ENCODE peak calls at places on chromosomes 11 and 22, in six cellular contexts. J is CD8-positive, alpha-beta T cell; K is PC-3; E is stomach; V is glutamatergic neuron; L is CD4-positive, alpha-beta T cell. G is an unnamed sample.

GRCh38 chr11:107591098-107591445 is at the start of gene ELMOD1:
- DNase-seq in J (no peak), K (peak; percentile 45), E (no peak), V (peak; percentile 83), L (no peak), G (peak; percentile 74)

GRCh38 chr11:8826145-8826786 is 84.7 kb upstream of the AKIP1 start:
- DNase-seq in J (no peak), K (peak; percentile 36), E (no peak), V (peak; percentile 60), L (no peak), G (peak; percentile 29)

GRCh38 chr11:45079943-45080719 is 66.3 kb upstream of the PRDM11 start:
- DNase-seq in J (peak; percentile 71), K (no peak), E (peak; percentile 35), V (no peak), L (peak; percentile 40), G (no peak)

GRCh38 chr11:118907051-118907748 is 18.5 kb downstream of the BCL9L start:
- DNase-seq in J (peak; percentile 79), K (peak; percentile 96), E (peak; percentile 92), V (peak; percentile 89), L (peak; percentile 89), G (peak; percentile 92)

GRCh38 chr11:68040121-68040956 is 1.5 kb downstream of the TCIRG1 start:
- DNase-seq in J (peak; percentile 52), K (peak; percentile 73), E (peak; percentile 75), V (peak; percentile 72), L (peak; percentile 31), G (peak; percentile 71)

GRCh38 chr22:45511847-45512261 is 9.2 kb downstream of the FBLN1 start:
- DNase-seq in J (no peak), K (no peak), E (peak; percentile 43), V (peak; percentile 39), L (no peak), G (no peak)

GRCh38 chr11:46666516-46666915 is 33.9 kb downstream of the ARHGAP1 start:
- DNase-seq in J (no peak), K (no peak), E (no peak), V (peak; percentile 46), L (no peak), G (no peak)

GRCh38 chr22:23215294-23216204 is 35.2 kb downstream of the BCR start:
- DNase-seq in J (no peak), K (peak; percentile 46), E (peak; percentile 66), V (no peak), L (no peak), G (no peak)

GRCh38 chr22:31082606-31083376 is 1.7 kb downstream of the SMTN start:
- DNase-seq in J (peak; percentile 71), K (peak; percentile 56), E (peak; percentile 69), V (peak; percentile 64), L (no peak), G (no peak)

GRCh38 chr11:74253361-74253760 is 58.1 kb downstream of the P4HA3 start:
- DNase-seq in J (no peak), K (no peak), E (no peak), V (no peak), L (no peak), G (no peak)
- TF ChIP-seq CTCF in J (no peak), K (no peak), E (no peak), V (no peak), L (no peak), G (no peak)

DNA sequence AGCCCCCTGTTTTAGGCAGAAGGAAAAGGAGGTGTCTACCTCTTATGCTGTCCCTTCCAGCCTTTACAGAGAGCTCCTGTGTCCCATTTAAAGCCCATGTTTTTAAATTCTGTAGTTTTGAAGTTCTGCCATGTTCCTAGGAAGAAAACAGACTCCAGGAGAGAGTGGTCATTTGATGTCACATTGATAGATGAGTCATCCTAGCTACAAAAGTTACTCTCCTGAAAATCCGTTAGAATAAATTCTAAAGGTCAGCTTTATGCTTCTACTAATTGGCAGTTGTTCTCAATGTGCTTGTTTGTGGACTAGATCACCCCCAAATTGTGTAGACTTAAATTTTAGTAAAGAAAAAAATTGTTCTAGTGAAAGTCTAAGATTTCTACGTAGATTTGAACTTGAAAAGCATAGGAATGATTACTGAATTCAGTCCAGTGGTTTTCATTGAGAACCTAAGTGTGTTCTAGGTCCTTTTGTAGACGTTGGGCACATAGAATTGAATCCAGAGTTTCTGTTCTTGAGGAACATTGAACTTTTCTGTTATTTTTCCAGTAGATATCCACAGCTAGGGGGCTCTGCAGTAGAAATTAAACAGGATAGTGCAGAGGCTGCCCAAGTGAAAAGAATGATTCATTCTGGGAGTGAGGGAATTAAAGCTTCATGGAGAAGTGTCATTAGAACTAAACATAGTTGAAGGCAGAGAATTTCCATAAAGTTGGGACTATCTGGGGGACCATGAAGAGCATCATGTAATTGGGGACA is 140.6 kb upstream of the RASSF10 start:
- DNase-seq in J (no peak), K (peak; percentile 25), E (no peak), V (no peak), L (no peak), G (no peak)
- TF ChIP-seq CTCF in J (no peak), K (peak; percentile 56), E (peak; percentile 8), V (no peak), L (no peak), G (peak; percentile 40)

GRCh38 chr11:126267650-126268049 is 1.0 kb downstream of the SRPRA start:
- DNase-seq in J (no peak), K (no peak), E (peak; percentile 90), V (no peak), L (no peak), G (no peak)

GRCh38 chr11:126268361-126268707 is 361 bp downstream of the SRPRA start:
- DNase-seq in J (no peak), K (no peak), E (no peak), V (no peak), L (no peak), G (no peak)

GRCh38 chr11:126265801-126266200 is 2.9 kb downstream of the SRPRA start:
- DNase-seq in J (no peak), K (peak; percentile 14), E (no peak), V (no peak), L (no peak), G (no peak)

GRCh38 chr11:126263489-126263888 is 5.2 kb downstream of the SRPRA start:
- DNase-seq in J (no peak), K (no peak), E (no peak), V (no peak), L (no peak), G (no peak)

GRCh38 chr11:126268708-126269579 is at the start of the genes FOXRED1 and SRPRA:
- DNase-seq in J (peak; percentile 100), K (peak; percentile 100), E (peak; percentile 100), V (peak; percentile 100), L (peak; percentile 99), G (peak; percentile 100)
- TF ChIP-seq CTCF in J (no peak), K (no peak), E (no peak), V (no peak), L (no peak), G (no peak)

DNA sequence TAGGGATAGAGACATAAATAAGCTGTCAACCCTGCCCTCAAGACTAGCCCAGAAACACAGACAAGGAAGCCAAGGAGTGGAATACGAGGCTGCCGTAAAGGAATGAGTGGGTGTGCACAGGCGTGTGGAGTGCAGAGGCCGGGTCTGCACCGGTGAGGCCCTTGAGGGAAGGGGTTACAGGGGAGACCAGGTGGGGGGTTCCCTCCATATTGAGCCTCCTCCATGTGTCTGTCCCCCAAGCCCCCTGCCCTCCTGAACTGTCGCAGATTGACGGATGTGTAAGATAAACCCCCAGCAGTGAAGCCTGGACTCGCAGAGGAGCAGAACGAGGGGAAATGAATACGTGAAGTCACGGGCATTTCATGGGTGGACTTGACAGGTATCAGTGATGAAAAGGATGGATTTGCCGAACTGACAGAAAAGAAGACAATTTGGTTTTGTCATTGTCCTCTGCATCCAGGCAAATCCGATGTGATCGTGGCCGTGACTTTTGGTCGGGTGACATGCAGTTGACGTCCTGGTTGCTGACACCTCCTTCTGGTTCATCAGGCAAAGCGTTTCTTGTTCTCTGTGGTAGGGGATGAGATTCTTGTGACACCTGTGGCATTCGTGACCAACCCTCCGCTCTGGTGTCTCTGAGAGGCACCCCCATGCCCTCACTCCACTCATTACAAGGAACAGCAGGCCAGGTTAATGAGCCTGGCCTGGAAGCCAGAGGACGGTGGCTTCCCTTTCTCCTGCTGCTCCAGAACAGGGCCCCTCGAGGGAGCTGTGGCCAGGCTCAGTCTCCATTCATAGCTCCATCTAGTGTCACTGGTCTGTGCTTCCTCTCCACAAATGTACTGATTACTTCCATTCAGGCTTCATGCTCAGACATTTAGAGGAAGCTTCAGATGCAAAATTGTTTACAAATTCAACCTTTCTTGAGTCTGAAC is 223.1 kb upstream of the B3GAT1 start:
- DNase-seq in J (no peak), K (no peak), E (no peak), V (no peak), L (no peak), G (peak; percentile 39)
- TF ChIP-seq CTCF in J (no peak), K (no peak), E (no peak), V (no peak), L (no peak), G (no peak)

GRCh38 chr11:21988477-21988876 is 204.4 kb upstream of the ANO5 start:
- DNase-seq in J (no peak), K (no peak), E (no peak), V (no peak), L (no peak), G (no peak)
- TF ChIP-seq CTCF in J (no peak), K (no peak), E (no peak), V (no peak), L (no peak), G (no peak)

DNA sequence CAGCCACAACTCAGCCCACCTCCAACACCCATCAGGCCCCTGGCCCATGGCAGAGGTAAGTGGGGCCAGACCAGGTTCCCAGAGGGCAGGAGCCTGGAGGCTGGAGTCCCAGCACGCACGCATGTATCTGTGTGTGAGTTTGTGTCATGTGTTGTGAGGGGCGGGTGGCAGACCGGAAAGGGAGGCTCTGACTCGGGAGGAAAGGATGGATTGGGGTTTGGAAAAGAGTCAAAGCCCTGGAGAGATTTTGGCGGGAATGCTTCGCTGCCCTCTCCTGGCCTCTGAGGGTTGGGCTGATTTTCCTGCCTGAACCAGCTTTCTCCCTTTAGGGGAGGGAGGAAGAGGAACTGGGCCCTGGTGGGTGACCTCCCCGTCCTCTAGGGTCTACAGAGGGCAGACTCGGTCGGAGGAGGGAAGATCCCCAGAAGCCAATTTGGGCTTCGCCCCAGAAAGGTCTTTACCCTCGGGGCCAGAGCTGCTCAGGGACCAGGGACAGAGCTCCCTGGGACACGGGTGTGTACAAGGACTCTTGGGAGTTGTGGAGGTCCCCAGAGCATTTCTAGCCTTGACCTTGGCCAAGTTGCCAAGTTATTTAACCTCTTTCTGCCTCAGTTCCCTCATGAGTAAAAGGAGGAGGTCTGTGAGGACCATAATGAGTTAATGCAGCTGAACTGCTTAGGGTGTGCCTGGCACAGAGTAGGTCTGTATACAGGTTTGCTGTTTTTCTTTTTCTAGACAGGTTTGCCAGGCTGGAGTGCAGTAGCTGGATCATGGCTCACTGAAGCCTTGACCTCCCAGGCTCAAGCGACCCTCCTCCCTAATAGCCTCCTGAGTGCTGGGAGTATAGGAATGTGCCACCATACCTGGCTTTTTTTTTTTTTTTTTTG is 6.9 kb downstream of the C11orf68 start:
- DNase-seq in J (no peak), K (peak; percentile 99), E (no peak), V (no peak), L (no peak), G (no peak)
- TF ChIP-seq CTCF in J (no peak), K (peak; percentile 66), E (no peak), V (no peak), L (no peak), G (peak; percentile 49)

G was measured in type B pancreatic cell.